ENCODE peak calls at places on chromosomes 3 and 15, in six cellular contexts. N is stimulated activated CD8-positive, alpha-beta memory T cell treated with anti-CD3 and anti-CD28 coated beads, Interleukin-12 subunit alpha, Interleukin-12 subunit beta, amount 100 ng/mL, for 1 hour; E is Kasumi-1; Y is left ventricle myocardium superior; M is CD8-positive, alpha-beta T cell; G is NCI-H524. W is an unnamed sample.

GRCh38 chr3:161498259-161498921 is 1.8 kb downstream of the OTOL1 start:
- DNase-seq in M (no peak), Y (no peak), G (no peak), E (no peak), N (no peak), W (no peak)

GRCh38 chr15:84034831-84035753 is 200.5 kb upstream of the GOLGA6L4 start:
- DNase-seq in G (peak; percentile 37), M (no peak), Y (no peak), N (no peak), E (peak; percentile 2), W (no peak)

GRCh38 chr3:80232760-80233159 is 465.0 kb upstream of the ROBO1 start:
- DNase-seq in M (no peak), E (no peak), Y (no peak), N (no peak), G (no peak), W (no peak)

GRCh38 chr3:47398218-47398617 is 17.4 kb downstream of the PTPN23 start:
- DNase-seq in N (no peak), E (no peak), M (no peak), Y (no peak), G (no peak), W (no peak)

GRCh38 chr15:49946681-49947080 is 172.4 kb downstream of the ATP8B4 start:
- DNase-seq in E (no peak), G (no peak), M (no peak), Y (no peak), N (no peak), W (no peak)

GRCh38 chr3:851098-851790 is 241.6 kb upstream of the CNTN6 start:
- DNase-seq in G (no peak), M (no peak), E (no peak), N (no peak), Y (no peak), W (no peak)

GRCh38 chr15:31852933-31853332 is 177.4 kb upstream of the CHRNA7 start:
- DNase-seq in G (no peak), M (no peak), N (no peak), E (no peak), Y (no peak), W (no peak)

GRCh38 chr3:29852767-29853166 is 571.9 kb downstream of the RBMS3 start:
- DNase-seq in Y (no peak), N (no peak), G (no peak), M (no peak), E (no peak), W (no peak)

GRCh38 chr3:63977893-63978292 is 45.4 kb downstream of the PSMD6 start:
- DNase-seq in G (no peak), E (no peak), M (no peak), N (no peak), Y (no peak), W (no peak)

GRCh38 chr15:45166792-45167630 is 20.8 kb downstream of the SHF start:
- DNase-seq in G (peak; percentile 81), N (peak; percentile 68), E (peak; percentile 81), M (peak; percentile 74), Y (peak; percentile 89), W (peak; percentile 92)

GRCh38 chr15:85854345-85855097 is 59.8 kb upstream of the KLHL25 start:
- DNase-seq in Y (no peak), N (peak; percentile 29), G (peak; percentile 62), M (peak; percentile 23), E (peak; percentile 52), W (no peak)

GRCh38 chr3:156812521-156813335 is 13.4 kb upstream of the LEKR1 start:
- DNase-seq in E (no peak), Y (no peak), M (no peak), N (no peak), G (no peak), W (no peak)

GRCh38 chr3:149967067-149967685 is 3.5 kb downstream of the PFN2 start:
- DNase-seq in N (no peak), M (no peak), E (peak; percentile 64), Y (no peak), G (no peak), W (no peak)

GRCh38 chr3:7205535-7206331 is 344.8 kb downstream of the GRM7 start:
- DNase-seq in M (no peak), E (no peak), Y (no peak), G (no peak), N (no peak), W (no peak)

GRCh38 chr3:180306691-180307090 is 270.0 kb upstream of the PEX5L start:
- DNase-seq in G (no peak), M (no peak), E (no peak), N (no peak), Y (no peak), W (no peak)

GRCh38 chr3:169769287-169770181 is at the start of gene ACTRT3:
- DNase-seq in N (peak; percentile 39), M (peak; percentile 46), G (peak; percentile 74), E (peak; percentile 60), Y (peak; percentile 84), W (peak; percentile 80)

GRCh38 chr3:37308247-37308646 is 133.9 kb upstream of the LRRFIP2 start:
- DNase-seq in N (no peak), E (peak; percentile 18), Y (no peak), G (no peak), M (no peak), W (no peak)

GRCh38 chr3:187291512-187292132 is at the start of gene MASP1:
- DNase-seq in N (no peak), Y (peak; percentile 62), G (no peak), M (no peak), E (no peak), W (no peak)

W was measured in heart left ventricle.